ENCODE peak calls at places on chromosome 10, in five cellular contexts. N is HCT116, J is GM12878, C is HepG2, Z is K562. Q is an unnamed sample.

GRCh38 chr10:22321156-22321711 is 335 bp downstream of the BMI1 start:
- DNase-seq in N (no peak), J (no peak), C (peak), Z (peak), Q (peak)

GRCh38 chr10:23516530-23516929 is 77.7 kb downstream of the OTUD1 start:
- DNase-seq in N (no peak), J (no peak), C (peak), Z (peak), Q (peak)

GRCh38 chr10:124621637-124622036 is 122.5 kb downstream of the FAM53B start:
- DNase-seq in N (no peak), J (no peak), C (no peak), Z (no peak), Q (no peak)

GRCh38 chr10:86364551-86365345 is 1.8 kb downstream of the GRID1 start:
- DNase-seq in N (no peak), J (no peak), C (no peak), Z (no peak), Q (no peak)

GRCh38 chr10:125377368-125377767 is 217.0 kb upstream of the CTBP2 start:
- DNase-seq in N (no peak), J (no peak), C (no peak), Z (no peak), Q (no peak)

GRCh38 chr10:62779487-62780248 is 24.9 kb upstream of the ADO start:
- DNase-seq in N (no peak), J (peak), C (no peak), Z (no peak), Q (no peak)

GRCh38 chr10:182441-183201 is 47.4 kb downstream of the ZMYND11 start:
- DNase-seq in N (no peak), J (no peak), C (no peak), Z (no peak), Q (no peak)

GRCh38 chr10:36086976-36087726 is 445.1 kb upstream of the FZD8 start:
- DNase-seq in N (no peak), J (no peak), C (no peak), Z (no peak), Q (no peak)

GRCh38 chr10:113957013-113957412 is 86.7 kb upstream of the ADRB1 start:
- DNase-seq in N (no peak), J (no peak), C (peak), Z (no peak), Q (no peak)

GRCh38 chr10:124744688-124745055 is 494 bp upstream of the FAM53B start:
- DNase-seq in N (peak), J (no peak), C (peak), Z (no peak), Q (no peak)

GRCh38 chr10:97184971-97185325 is 811 bp downstream of the SLIT1 start:
- DNase-seq in N (no peak), J (no peak), C (no peak), Z (no peak), Q (no peak)

GRCh38 chr10:63103971-63104409 is 29.1 kb upstream of the NRBF2 start:
- DNase-seq in N (no peak), J (no peak), C (no peak), Z (peak), Q (no peak)

GRCh38 chr10:46549171-46550075 is 7.0 kb downstream of the GPRIN2 start:
- DNase-seq in N (no peak), J (no peak), C (no peak), Z (no peak), Q (peak)

GRCh38 chr10:114389429-114389828 is 14.9 kb downstream of the AFAP1L2 start:
- DNase-seq in N (peak), J (no peak), C (no peak), Z (no peak), Q (no peak)

GRCh38 chr10:124213471-124213870 is 120.1 kb upstream of the CHST15 start:
- DNase-seq in N (no peak), J (no peak), C (no peak), Z (no peak), Q (no peak)

GRCh38 chr10:42783181-42783549 is 570 bp downstream of the BMS1 start:
- DNase-seq in N (no peak), J (no peak), C (peak), Z (peak), Q (no peak)

GRCh38 chr10:126459878-126460481 is 71.7 kb upstream of the ADAM12 start:
- DNase-seq in N (peak), J (no peak), C (peak), Z (no peak), Q (no peak)

GRCh38 chr10:62456611-62457101 is 82.5 kb downstream of the ZNF365 start:
- DNase-seq in N (no peak), J (peak), C (no peak), Z (no peak), Q (no peak)

GRCh38 chr10:95440756-95441546 is 120.2 kb downstream of the SORBS1 start:
- DNase-seq in N (no peak), J (peak), C (peak), Z (no peak), Q (no peak)

GRCh38 chr10:24128066-24128751 is 80.7 kb upstream of the KIAA1217 start:
- DNase-seq in N (no peak), J (no peak), C (no peak), Z (no peak), Q (no peak)

GRCh38 chr10:35690534-35690933 is 48.4 kb upstream of the FZD8 start:
- DNase-seq in N (no peak), J (no peak), C (peak), Z (no peak), Q (no peak)

GRCh38 chr10:35657621-35658020 is 15.5 kb upstream of the FZD8 start:
- DNase-seq in N (no peak), J (no peak), C (no peak), Z (no peak), Q (no peak)

GRCh38 chr10:89278034-89278535 is 23.8 kb upstream of the IFIT2 start:
- DNase-seq in N (peak), J (no peak), C (peak), Z (no peak), Q (peak)

GRCh38 chr10:63763744-63764143 is 242.5 kb downstream of the REEP3 start:
- DNase-seq in N (no peak), J (no peak), C (no peak), Z (no peak), Q (no peak)

GRCh38 chr10:95539560-95540284 is 21.4 kb downstream of the SORBS1 start:
- DNase-seq in N (no peak), J (no peak), C (peak), Z (no peak), Q (no peak)

GRCh38 chr10:32377458-32378370 is 30.8 kb upstream of the EPC1 start:
- DNase-seq in N (peak), J (no peak), C (peak), Z (peak), Q (peak)

GRCh38 chr10:109429956-109430760 is 493.2 kb downstream of the XPNPEP1 start:
- DNase-seq in N (no peak), J (no peak), C (no peak), Z (no peak), Q (no peak)

GRCh38 chr10:121900443-121901174 is 27.2 kb downstream of the ATE1 start:
- DNase-seq in N (peak), J (no peak), C (peak), Z (peak), Q (peak)

GRCh38 chr10:102710604-102711003 is 3.6 kb downstream of the ARL3 start:
- DNase-seq in N (no peak), J (no peak), C (peak), Z (no peak), Q (no peak)

GRCh38 chr10:112956631-112957350 is 6.7 kb downstream of the TCF7L2 start:
- DNase-seq in N (no peak), J (no peak), C (no peak), Z (no peak), Q (no peak)

GRCh38 chr10:56722912-56723311 is 361.9 kb upstream of the ZWINT start:
- DNase-seq in N (no peak), J (no peak), C (no peak), Z (no peak), Q (no peak)

GRCh38 chr10:46268076-46268881 is 18.5 kb upstream of the ANTXRL start:
- DNase-seq in N (no peak), J (peak), C (no peak), Z (no peak), Q (no peak)

GRCh38 chr10:30062090-30062489 is 2.7 kb upstream of the JCAD start:
- DNase-seq in N (no peak), J (no peak), C (no peak), Z (no peak), Q (no peak)

GRCh38 chr10:132992433-132993215 is 50.3 kb upstream of the CFAP46 start:
- DNase-seq in N (no peak), J (no peak), C (no peak), Z (no peak), Q (no peak)
- TF ChIP-seq ZBTB33 in N (no peak), J (no peak), C (no peak), Z (no peak), Q (no peak)

GRCh38 chr10:34049887-34050286 is 715.4 kb upstream of the NRP1 start:
- DNase-seq in N (no peak), J (no peak), C (no peak), Z (no peak), Q (no peak)
- TF ChIP-seq ZBTB33 in N (no peak), J (no peak), C (no peak), Z (no peak), Q (no peak)

GRCh38 chr10:21092683-21093524 is 195.8 kb upstream of the NEBL start:
- DNase-seq in N (no peak), J (no peak), C (no peak), Z (no peak), Q (no peak)
- TF ChIP-seq ZBTB33 in N (no peak), J (no peak), C (no peak), Z (no peak), Q (no peak)

DNA sequence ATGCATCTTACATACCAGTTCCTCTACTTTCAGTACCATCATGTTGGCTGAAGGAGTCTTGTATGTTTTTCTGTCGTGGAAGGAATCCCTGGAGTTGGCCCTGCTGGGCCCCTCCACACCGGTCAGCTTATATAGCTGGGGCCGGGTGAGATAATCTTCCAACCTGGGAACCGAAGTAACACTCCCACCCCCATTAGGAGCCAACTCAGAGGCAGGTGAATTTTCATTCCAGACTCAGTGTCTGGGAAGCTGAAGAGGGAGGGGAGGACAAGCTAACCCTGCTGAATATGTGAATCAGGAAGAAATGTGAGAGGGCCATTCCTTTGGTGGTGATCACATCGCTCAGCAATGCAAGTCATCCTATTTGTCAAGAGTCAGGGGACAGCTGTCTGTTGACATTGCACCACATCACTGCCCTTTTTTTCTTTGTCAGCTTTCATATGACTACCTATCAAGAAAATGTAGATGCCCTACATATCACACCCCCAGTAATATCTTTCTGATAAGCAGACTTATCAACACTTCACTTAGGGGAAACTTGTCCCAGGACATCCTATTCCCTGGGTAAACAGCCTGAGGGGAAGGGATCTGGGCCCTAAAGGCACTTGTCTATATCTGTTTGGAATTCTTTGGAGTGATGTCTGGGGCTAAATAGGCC is at the start of gene ANKRD1:
- DNase-seq in N (peak), J (no peak), C (peak), Z (peak), Q (no peak)
- TF ChIP-seq ZBTB33 in N (no peak), J (no peak), C (peak), Z (no peak), Q (peak)

GRCh38 chr10:110496553-110497437 is 912 bp upstream of the DUSP5 start:
- DNase-seq in N (no peak), J (no peak), C (no peak), Z (no peak), Q (peak)
- TF ChIP-seq ZBTB33 in N (no peak), J (no peak), C (no peak), Z (no peak), Q (no peak)

GRCh38 chr10:50286517-50286916 is 35.2 kb upstream of the ASAH2 start:
- DNase-seq in N (no peak), J (no peak), C (no peak), Z (no peak), Q (no peak)
- TF ChIP-seq ZBTB33 in N (no peak), J (no peak), C (no peak), Z (no peak), Q (no peak)

GRCh38 chr10:73743327-73743904 is 756 bp upstream of the SEC24C start:
- DNase-seq in N (no peak), J (no peak), C (no peak), Z (peak), Q (no peak)

GRCh38 chr10:73750807-73751206 is 6.6 kb downstream of the SEC24C start:
- DNase-seq in N (no peak), J (no peak), C (no peak), Z (no peak), Q (no peak)

GRCh38 chr10:73743905-73744689 is at the start of gene SEC24C:
- DNase-seq in N (peak), J (peak), C (peak), Z (peak), Q (peak)

GRCh38 chr10:73744690-73744994 is 470 bp downstream of the SEC24C start:
- DNase-seq in N (no peak), J (no peak), C (peak), Z (peak), Q (peak)

DNA sequence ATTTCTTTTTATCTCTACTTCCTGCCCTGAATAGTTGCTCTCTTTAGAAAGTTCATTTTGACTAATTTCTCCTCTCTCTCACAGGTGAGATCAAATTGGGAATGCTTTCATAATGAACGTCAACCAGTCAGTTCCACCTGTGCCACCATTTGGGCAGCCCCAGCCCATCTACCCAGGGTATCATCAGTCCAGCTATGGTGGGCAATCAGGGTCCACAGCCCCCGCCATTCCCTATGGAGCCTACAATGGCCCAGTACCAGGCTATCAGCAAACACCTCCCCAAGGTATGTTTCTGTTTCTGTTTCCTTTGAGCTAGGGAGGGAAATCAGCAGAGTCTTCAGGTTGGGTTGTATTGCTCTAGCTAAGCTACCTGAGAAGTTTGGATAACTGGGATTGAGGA is 2.5 kb downstream of the SEC24C start:
- DNase-seq in N (no peak), J (no peak), C (no peak), Z (no peak), Q (no peak)
- TF ChIP-seq ZBTB33 in N (no peak), J (no peak), C (no peak), Z (no peak), Q (no peak)

Q was measured in SK-N-SH.